ENCODE peak calls at places on chromosome 11, in eight cellular contexts. One of them, this sample, is unnamed.

GRCh38 chr11:131204984-131205383 is 165.4 kb upstream of the NTM start:
- DNase-seq in mesothelial cell of epicardium: no peak
- DNase-seq in bronchial epithelial cell: no peak
- DNase-seq in right lobe of liver: no peak
- DNase-seq in MM.1S: no peak
- DNase-seq in sigmoid colon: no peak
- DNase-seq in colonic mucosa: no peak
- DNase-seq in nephron progenitor cell: no peak
- DNase-seq in this sample: no peak

GRCh38 chr11:63489879-63490278 is 1.1 kb downstream of the PLAAT5 start:
- DNase-seq in mesothelial cell of epicardium: no peak
- DNase-seq in bronchial epithelial cell: no peak
- DNase-seq in right lobe of liver: no peak
- DNase-seq in MM.1S: no peak
- DNase-seq in sigmoid colon: no peak
- DNase-seq in colonic mucosa: no peak
- DNase-seq in nephron progenitor cell: no peak
- DNase-seq in this sample: no peak

GRCh38 chr11:22193348-22194051 is 615 bp downstream of the ANO5 start:
- DNase-seq in mesothelial cell of epicardium: peak; percentile 53
- DNase-seq in bronchial epithelial cell: no peak
- DNase-seq in right lobe of liver: peak; percentile 45
- DNase-seq in MM.1S: peak; percentile 28
- DNase-seq in sigmoid colon: peak; percentile 64
- DNase-seq in colonic mucosa: peak; percentile 34
- DNase-seq in nephron progenitor cell: peak; percentile 46
- DNase-seq in this sample: peak; percentile 31

GRCh38 chr11:75499423-75500305 is 26.1 kb downstream of the GDPD5 start:
- DNase-seq in mesothelial cell of epicardium: no peak
- DNase-seq in bronchial epithelial cell: peak; percentile 66
- DNase-seq in right lobe of liver: no peak
- DNase-seq in MM.1S: no peak
- DNase-seq in sigmoid colon: peak; percentile 89
- DNase-seq in colonic mucosa: peak; percentile 31
- DNase-seq in nephron progenitor cell: no peak
- DNase-seq in this sample: no peak

GRCh38 chr11:132448334-132448995 is 1078.0 kb downstream of the NTM start:
- DNase-seq in mesothelial cell of epicardium: no peak
- DNase-seq in bronchial epithelial cell: no peak
- DNase-seq in right lobe of liver: no peak
- DNase-seq in MM.1S: no peak
- DNase-seq in sigmoid colon: no peak
- DNase-seq in colonic mucosa: no peak
- DNase-seq in nephron progenitor cell: no peak
- DNase-seq in this sample: no peak

GRCh38 chr11:57982763-57983162 is 40.9 kb upstream of the OR9Q1 start:
- DNase-seq in mesothelial cell of epicardium: no peak
- DNase-seq in bronchial epithelial cell: no peak
- DNase-seq in right lobe of liver: no peak
- DNase-seq in MM.1S: no peak
- DNase-seq in sigmoid colon: no peak
- DNase-seq in colonic mucosa: no peak
- DNase-seq in nephron progenitor cell: peak; percentile 14
- DNase-seq in this sample: peak; percentile 13

GRCh38 chr11:61776561-61777075 is 15.8 kb downstream of the TMEM258 start:
- DNase-seq in mesothelial cell of epicardium: no peak
- DNase-seq in bronchial epithelial cell: peak; percentile 55
- DNase-seq in right lobe of liver: peak; percentile 74
- DNase-seq in MM.1S: peak; percentile 42
- DNase-seq in sigmoid colon: no peak
- DNase-seq in colonic mucosa: peak; percentile 77
- DNase-seq in nephron progenitor cell: peak; percentile 62
- DNase-seq in this sample: peak; percentile 94

GRCh38 chr11:118194835-118195627 is 18.6 kb upstream of the SCN2B start:
- DNase-seq in mesothelial cell of epicardium: no peak
- DNase-seq in bronchial epithelial cell: peak; percentile 97
- DNase-seq in right lobe of liver: peak; percentile 82
- DNase-seq in MM.1S: no peak
- DNase-seq in sigmoid colon: peak; percentile 95
- DNase-seq in colonic mucosa: peak; percentile 91
- DNase-seq in nephron progenitor cell: no peak
- DNase-seq in this sample: no peak

GRCh38 chr11:76173663-76174062 is 32.6 kb downstream of the WNT11 start:
- DNase-seq in mesothelial cell of epicardium: no peak
- DNase-seq in bronchial epithelial cell: peak; percentile 26
- DNase-seq in right lobe of liver: no peak
- DNase-seq in MM.1S: no peak
- DNase-seq in sigmoid colon: no peak
- DNase-seq in colonic mucosa: no peak
- DNase-seq in nephron progenitor cell: no peak
- DNase-seq in this sample: no peak

GRCh38 chr11:30422389-30422788 is 99.5 kb downstream of the ARL14EP start:
- DNase-seq in mesothelial cell of epicardium: no peak
- DNase-seq in bronchial epithelial cell: no peak
- DNase-seq in right lobe of liver: no peak
- DNase-seq in MM.1S: no peak
- DNase-seq in sigmoid colon: no peak
- DNase-seq in colonic mucosa: no peak
- DNase-seq in nephron progenitor cell: peak; percentile 35
- DNase-seq in this sample: no peak

GRCh38 chr11:8070417-8071101 is 10.5 kb upstream of the TUB start:
- DNase-seq in mesothelial cell of epicardium: no peak
- DNase-seq in bronchial epithelial cell: peak; percentile 34
- DNase-seq in right lobe of liver: no peak
- DNase-seq in MM.1S: no peak
- DNase-seq in sigmoid colon: no peak
- DNase-seq in colonic mucosa: no peak
- DNase-seq in nephron progenitor cell: no peak
- DNase-seq in this sample: peak; percentile 75

GRCh38 chr11:117071344-117071787 is 26.9 kb downstream of the SIK3 start:
- DNase-seq in mesothelial cell of epicardium: no peak
- DNase-seq in bronchial epithelial cell: no peak
- DNase-seq in right lobe of liver: peak; percentile 31
- DNase-seq in MM.1S: no peak
- DNase-seq in sigmoid colon: peak; percentile 86
- DNase-seq in colonic mucosa: peak; percentile 66
- DNase-seq in nephron progenitor cell: no peak
- DNase-seq in this sample: no peak

GRCh38 chr11:68942751-68943271 is 38.0 kb downstream of the MRGPRD start:
- DNase-seq in mesothelial cell of epicardium: no peak
- DNase-seq in bronchial epithelial cell: no peak
- DNase-seq in right lobe of liver: no peak
- DNase-seq in MM.1S: no peak
- DNase-seq in sigmoid colon: peak; percentile 90
- DNase-seq in colonic mucosa: no peak
- DNase-seq in nephron progenitor cell: no peak
- DNase-seq in this sample: no peak

GRCh38 chr11:96096360-96096759 is 172.5 kb upstream of the MTMR2 start:
- DNase-seq in mesothelial cell of epicardium: no peak
- DNase-seq in bronchial epithelial cell: no peak
- DNase-seq in right lobe of liver: no peak
- DNase-seq in MM.1S: no peak
- DNase-seq in sigmoid colon: no peak
- DNase-seq in colonic mucosa: no peak
- DNase-seq in nephron progenitor cell: no peak
- DNase-seq in this sample: no peak

GRCh38 chr11:103582351-103582909 is 454.0 kb upstream of the DDI1 start:
- DNase-seq in mesothelial cell of epicardium: no peak
- DNase-seq in bronchial epithelial cell: peak; percentile 50
- DNase-seq in right lobe of liver: no peak
- DNase-seq in MM.1S: no peak
- DNase-seq in sigmoid colon: no peak
- DNase-seq in colonic mucosa: no peak
- DNase-seq in nephron progenitor cell: no peak
- DNase-seq in this sample: no peak

GRCh38 chr11:63915961-63916836 is 765 bp downstream of the RCOR2 start:
- DNase-seq in mesothelial cell of epicardium: no peak
- DNase-seq in bronchial epithelial cell: no peak
- DNase-seq in right lobe of liver: no peak
- DNase-seq in MM.1S: no peak
- DNase-seq in sigmoid colon: no peak
- DNase-seq in colonic mucosa: peak; percentile 78
- DNase-seq in nephron progenitor cell: peak; percentile 85
- DNase-seq in this sample: peak; percentile 76

GRCh38 chr11:95512177-95512576 is 277.4 kb downstream of the FAM76B start:
- DNase-seq in mesothelial cell of epicardium: no peak
- DNase-seq in bronchial epithelial cell: peak; percentile 99
- DNase-seq in right lobe of liver: no peak
- DNase-seq in MM.1S: no peak
- DNase-seq in sigmoid colon: peak; percentile 76
- DNase-seq in colonic mucosa: peak; percentile 25
- DNase-seq in nephron progenitor cell: no peak
- DNase-seq in this sample: no peak

GRCh38 chr11:69084371-69084770 is 35.6 kb downstream of the TPCN2 start:
- DNase-seq in mesothelial cell of epicardium: no peak
- DNase-seq in bronchial epithelial cell: no peak
- DNase-seq in right lobe of liver: no peak
- DNase-seq in MM.1S: no peak
- DNase-seq in sigmoid colon: no peak
- DNase-seq in colonic mucosa: no peak
- DNase-seq in nephron progenitor cell: no peak
- DNase-seq in this sample: no peak

DNA sequence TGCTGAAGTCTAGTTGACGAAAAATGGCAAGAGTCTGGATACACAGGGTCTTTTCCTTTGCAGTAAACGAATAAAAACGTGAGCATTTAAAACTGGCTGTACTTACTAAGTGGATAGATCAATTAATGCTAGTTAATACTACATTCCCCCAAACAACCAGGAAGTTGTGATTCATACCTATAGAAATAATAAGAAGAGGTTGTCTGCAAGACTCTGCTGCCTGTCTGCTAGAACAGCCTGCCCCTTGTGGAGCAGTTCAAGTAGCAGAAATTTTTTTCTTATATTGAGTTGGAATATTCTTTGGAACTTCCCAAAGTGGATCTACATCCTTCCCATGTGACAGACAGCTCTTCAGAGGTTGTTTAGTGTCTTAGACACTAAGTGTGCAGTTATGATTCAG is 86.8 kb downstream of the TEAD1 start:
- DNase-seq in mesothelial cell of epicardium: no peak
- DNase-seq in bronchial epithelial cell: peak; percentile 68
- DNase-seq in right lobe of liver: no peak
- DNase-seq in MM.1S: no peak
- DNase-seq in sigmoid colon: no peak
- DNase-seq in colonic mucosa: no peak
- DNase-seq in nephron progenitor cell: no peak
- DNase-seq in this sample: no peak
- TF ChIP-seq CTCF in mesothelial cell of epicardium: no peak
- TF ChIP-seq CTCF in bronchial epithelial cell: peak; percentile 51
- TF ChIP-seq CTCF in right lobe of liver: no peak
- TF ChIP-seq CTCF in MM.1S: no peak
- TF ChIP-seq CTCF in sigmoid colon: peak; percentile 17
- TF ChIP-seq CTCF in colonic mucosa: no peak
- TF ChIP-seq CTCF in nephron progenitor cell: no peak
- TF ChIP-seq CTCF in this sample: no peak

DNA sequence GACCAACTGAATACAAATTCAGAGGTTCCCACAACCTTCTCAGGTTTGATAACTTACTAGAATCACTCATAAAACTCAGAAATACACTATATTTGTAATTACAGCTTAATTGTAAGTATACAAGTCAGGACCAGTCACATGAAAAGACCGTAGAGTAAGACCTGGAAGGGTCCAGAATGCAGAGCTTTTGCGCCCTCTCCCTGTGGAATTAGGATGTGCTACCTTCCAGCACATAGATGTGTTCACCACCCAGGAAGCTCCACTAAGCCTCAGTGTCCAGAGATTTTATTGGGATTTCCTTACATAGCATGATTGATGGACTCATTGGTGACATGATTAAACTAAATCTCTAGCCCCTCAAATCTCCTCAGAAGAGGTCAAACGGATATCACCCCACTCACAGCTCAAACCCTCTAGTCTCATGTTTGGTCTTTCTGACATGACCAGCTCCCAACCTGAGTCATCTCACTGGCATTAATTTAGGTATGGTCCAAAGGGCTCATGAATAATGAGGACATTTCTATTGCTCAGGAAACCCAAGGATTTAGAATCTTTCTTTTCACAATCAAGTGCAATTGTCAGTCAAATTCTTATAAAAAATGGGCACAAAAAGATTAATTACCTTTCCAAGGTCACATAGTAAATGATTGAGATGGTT is 77.2 kb upstream of the UBASH3B start:
- DNase-seq in mesothelial cell of epicardium: no peak
- DNase-seq in bronchial epithelial cell: peak; percentile 18
- DNase-seq in right lobe of liver: no peak
- DNase-seq in MM.1S: no peak
- DNase-seq in sigmoid colon: no peak
- DNase-seq in colonic mucosa: no peak
- DNase-seq in nephron progenitor cell: no peak
- DNase-seq in this sample: no peak
- TF ChIP-seq CTCF in mesothelial cell of epicardium: no peak
- TF ChIP-seq CTCF in bronchial epithelial cell: no peak
- TF ChIP-seq CTCF in right lobe of liver: no peak
- TF ChIP-seq CTCF in MM.1S: peak; percentile 24
- TF ChIP-seq CTCF in sigmoid colon: no peak
- TF ChIP-seq CTCF in colonic mucosa: no peak
- TF ChIP-seq CTCF in nephron progenitor cell: no peak
- TF ChIP-seq CTCF in this sample: peak; percentile 21

GRCh38 chr11:119723952-119724325 is 5.1 kb downstream of the NECTIN1 start:
- DNase-seq in mesothelial cell of epicardium: no peak
- DNase-seq in bronchial epithelial cell: no peak
- DNase-seq in right lobe of liver: no peak
- DNase-seq in MM.1S: no peak
- DNase-seq in sigmoid colon: no peak
- DNase-seq in colonic mucosa: no peak
- DNase-seq in nephron progenitor cell: no peak
- DNase-seq in this sample: no peak

GRCh38 chr11:119720311-119720710 is 8.7 kb downstream of the NECTIN1 start:
- DNase-seq in mesothelial cell of epicardium: no peak
- DNase-seq in bronchial epithelial cell: no peak
- DNase-seq in right lobe of liver: no peak
- DNase-seq in MM.1S: no peak
- DNase-seq in sigmoid colon: no peak
- DNase-seq in colonic mucosa: no peak
- DNase-seq in nephron progenitor cell: no peak
- DNase-seq in this sample: no peak

GRCh38 chr11:119723243-119723951 is 5.6 kb downstream of the NECTIN1 start:
- DNase-seq in mesothelial cell of epicardium: no peak
- DNase-seq in bronchial epithelial cell: no peak
- DNase-seq in right lobe of liver: no peak
- DNase-seq in MM.1S: no peak
- DNase-seq in sigmoid colon: no peak
- DNase-seq in colonic mucosa: no peak
- DNase-seq in nephron progenitor cell: no peak
- DNase-seq in this sample: no peak

GRCh38 chr11:119722281-119722794 is 6.7 kb downstream of the NECTIN1 start:
- DNase-seq in mesothelial cell of epicardium: no peak
- DNase-seq in bronchial epithelial cell: no peak
- DNase-seq in right lobe of liver: no peak
- DNase-seq in MM.1S: peak; percentile 78
- DNase-seq in sigmoid colon: no peak
- DNase-seq in colonic mucosa: peak; percentile 55
- DNase-seq in nephron progenitor cell: no peak
- DNase-seq in this sample: no peak

GRCh38 chr11:119721129-119722120 is 7.6 kb downstream of the NECTIN1 start:
- DNase-seq in mesothelial cell of epicardium: no peak
- DNase-seq in bronchial epithelial cell: peak; percentile 58
- DNase-seq in right lobe of liver: no peak
- DNase-seq in MM.1S: no peak
- DNase-seq in sigmoid colon: no peak
- DNase-seq in colonic mucosa: peak; percentile 52
- DNase-seq in nephron progenitor cell: peak; percentile 60
- DNase-seq in this sample: no peak
- TF ChIP-seq CTCF in mesothelial cell of epicardium: peak; percentile 34
- TF ChIP-seq CTCF in bronchial epithelial cell: peak; percentile 65
- TF ChIP-seq CTCF in right lobe of liver: peak; percentile 27
- TF ChIP-seq CTCF in MM.1S: peak; percentile 31
- TF ChIP-seq CTCF in sigmoid colon: no peak
- TF ChIP-seq CTCF in colonic mucosa: peak; percentile 50
- TF ChIP-seq CTCF in nephron progenitor cell: peak; percentile 51
- TF ChIP-seq CTCF in this sample: peak; percentile 42

GRCh38 chr11:440065-441042 is 1.5 kb downstream of the ANO9 start:
- DNase-seq in mesothelial cell of epicardium: no peak
- DNase-seq in bronchial epithelial cell: no peak
- DNase-seq in right lobe of liver: no peak
- DNase-seq in MM.1S: no peak
- DNase-seq in sigmoid colon: no peak
- DNase-seq in colonic mucosa: peak; percentile 68
- DNase-seq in nephron progenitor cell: no peak
- DNase-seq in this sample: no peak
- TF ChIP-seq CTCF in mesothelial cell of epicardium: no peak
- TF ChIP-seq CTCF in bronchial epithelial cell: peak; percentile 7
- TF ChIP-seq CTCF in right lobe of liver: no peak
- TF ChIP-seq CTCF in MM.1S: no peak
- TF ChIP-seq CTCF in sigmoid colon: no peak
- TF ChIP-seq CTCF in colonic mucosa: peak; percentile 20
- TF ChIP-seq CTCF in nephron progenitor cell: no peak
- TF ChIP-seq CTCF in this sample: peak; percentile 27

This sample was measured in GM13977.